ENCODE peak calls at places on chromosomes 13 and 19, in ten cellular contexts. C is stimulated activated CD4-positive, alpha-beta T cell treated with anti-CD3 and anti-CD28 coated beads, Interleukin-1b, Interleukin-23, amount 100 ng/mL, for 1 hour; N is HEK293T; X is activated T-cell treated with anti-CD3 and anti-CD28 coated beads, Interleukin-2, amount 50 U/mL, for 72 hours; I is left ventricle myocardium inferior; P is CD8-positive, alpha-beta memory T cell; O is amniotic stem cell; L is HFFc6; V is ACHN; T is Right ventricle myocardium inferior. Z is an unnamed sample.

GRCh38 chr13:112069063-112069726 is 2.2 kb downstream of the SOX1 start:
- DNase-seq in O (no peak), T (no peak), L (no peak), C (no peak), N (no peak), P (no peak), I (no peak), V (no peak), X (no peak), Z (no peak)

GRCh38 chr19:56105090-56105701 is 15.9 kb downstream of the ZNF787 start:
- DNase-seq in P (peak), X (peak), T (peak), L (no peak), C (no peak), O (no peak), N (peak), V (no peak), I (peak), Z (peak)

GRCh38 chr19:1285737-1286360 is at the start of gene EFNA2:
- DNase-seq in O (no peak), I (no peak), P (no peak), V (no peak), X (no peak), T (no peak), C (no peak), N (peak), L (no peak), Z (no peak)

GRCh38 chr13:90545070-90545840 is 802.2 kb upstream of the MIR17HG start:
- DNase-seq in L (no peak), P (no peak), N (no peak), O (no peak), V (no peak), C (no peak), T (no peak), I (no peak), X (no peak), Z (no peak)

GRCh38 chr13:40187324-40187795 is 479.1 kb downstream of the FOXO1 start:
- DNase-seq in P (peak), X (peak), N (peak), L (no peak), O (no peak), V (no peak), I (no peak), T (no peak), C (peak), Z (no peak)

GRCh38 chr13:100636441-100636840 is 38.2 kb downstream of the TMTC4 start:
- DNase-seq in X (no peak), C (no peak), O (no peak), N (no peak), P (no peak), I (no peak), L (no peak), T (no peak), V (no peak), Z (no peak)

GRCh38 chr19:36421749-36422481 is 3.5 kb upstream of the ZFP82 start:
- DNase-seq in T (no peak), P (no peak), C (no peak), O (no peak), V (no peak), L (no peak), X (no peak), I (no peak), N (no peak), Z (no peak)

GRCh38 chr13:47933688-47934011 is 67.4 kb downstream of the SUCLA2 start:
- DNase-seq in X (no peak), I (no peak), T (no peak), O (no peak), N (no peak), L (no peak), V (no peak), C (no peak), P (no peak), Z (no peak)

GRCh38 chr13:40024578-40024952 is 369.1 kb downstream of the COG6 start:
- DNase-seq in O (no peak), C (no peak), I (no peak), L (no peak), X (no peak), N (no peak), V (no peak), P (no peak), T (no peak), Z (peak)

GRCh38 chr19:3982701-3983541 is 2.3 kb downstream of the EEF2 start:
- DNase-seq in I (no peak), P (no peak), V (no peak), N (no peak), L (peak), O (peak), T (peak), X (no peak), C (no peak), Z (peak)

GRCh38 chr19:35153701-35154534 is 617 bp upstream of the FXYD5 start:
- DNase-seq in L (no peak), C (peak), O (no peak), V (peak), I (no peak), P (peak), T (peak), N (peak), X (peak), Z (peak)

GRCh38 chr13:112057736-112058518 is 9.0 kb upstream of the SOX1 start:
- DNase-seq in I (no peak), N (peak), O (no peak), X (no peak), T (no peak), V (no peak), P (no peak), C (no peak), L (no peak), Z (no peak)

GRCh38 chr19:512548-513365 is 5.5 kb downstream of the TPGS1 start:
- DNase-seq in P (no peak), O (no peak), L (no peak), V (no peak), N (no peak), C (no peak), I (no peak), X (no peak), T (peak), Z (no peak)

GRCh38 chr13:66520511-66521390 is 709.4 kb downstream of the PCDH9 start:
- DNase-seq in P (no peak), L (no peak), X (no peak), O (no peak), N (no peak), C (no peak), T (no peak), I (no peak), V (no peak), Z (no peak)

GRCh38 chr13:101416181-101417042 is at the start of gene NALCN:
- DNase-seq in P (no peak), T (no peak), X (no peak), I (peak), C (no peak), O (no peak), L (no peak), V (peak), N (peak), Z (peak)

GRCh38 chr19:50817941-50818858 is 5.4 kb downstream of the KLK1 start:
- DNase-seq in T (no peak), C (no peak), O (no peak), P (no peak), V (peak), L (no peak), I (peak), N (peak), X (peak), Z (no peak)

GRCh38 chr19:13998426-13998825 is 7.7 kb downstream of the RFX1 start:
- DNase-seq in V (no peak), C (no peak), P (no peak), I (no peak), X (no peak), O (no peak), T (no peak), N (no peak), L (no peak), Z (no peak)

GRCh38 chr13:27442071-27442647 is 8.2 kb downstream of the MTIF3 start:
- DNase-seq in V (no peak), C (no peak), N (no peak), I (no peak), O (no peak), X (peak), T (no peak), L (no peak), P (peak), Z (no peak)

GRCh38 chr13:73870970-73871935 is 263.0 kb downstream of the KLF12 start:
- DNase-seq in P (no peak), N (peak), C (no peak), T (peak), X (peak), V (no peak), L (peak), I (no peak), O (peak), Z (peak)

GRCh38 chr13:70042193-70042592 is 65.4 kb upstream of the ATXN8OS start:
- DNase-seq in X (no peak), T (no peak), N (no peak), O (no peak), L (no peak), P (no peak), V (no peak), C (no peak), I (no peak), Z (no peak)

GRCh38 chr13:20633802-20634201 is 66.8 kb downstream of the IFT88 start:
- DNase-seq in P (no peak), X (no peak), C (no peak), N (no peak), L (no peak), T (no peak), V (no peak), I (no peak), O (no peak), Z (no peak)

Z was measured in fibroblast of gingiva.